ENCODE peak calls at places on chromosomes 3 and 15, in six cellular contexts. One of them, this sample, is unnamed.

GRCh38 chr3:12336099-12336498 is 47.2 kb downstream of the PPARG start:
- DNase-seq in heart left ventricle: no peak
- DNase-seq in erythroblast: no peak
- DNase-seq in CD8-positive, alpha-beta memory T cell: peak; percentile 46
- DNase-seq in naive thymus-derived CD8-positive, alpha-beta T cell: peak; percentile 17
- DNase-seq in colonic mucosa: no peak
- DNase-seq in this sample: no peak

GRCh38 chr3:185900228-185900627 is 37.6 kb downstream of the TRA2B start:
- DNase-seq in heart left ventricle: no peak
- DNase-seq in colonic mucosa: no peak
- DNase-seq in erythroblast: peak; percentile 50
- DNase-seq in CD8-positive, alpha-beta memory T cell: no peak
- DNase-seq in naive thymus-derived CD8-positive, alpha-beta T cell: no peak
- DNase-seq in this sample: no peak

GRCh38 chr3:16671690-16672089 is 66.5 kb upstream of the DAZL start:
- DNase-seq in heart left ventricle: no peak
- DNase-seq in CD8-positive, alpha-beta memory T cell: no peak
- DNase-seq in colonic mucosa: no peak
- DNase-seq in naive thymus-derived CD8-positive, alpha-beta T cell: no peak
- DNase-seq in erythroblast: no peak
- DNase-seq in this sample: no peak

GRCh38 chr3:81749285-81749684 is 12.2 kb downstream of the GBE1 start:
- DNase-seq in erythroblast: no peak
- DNase-seq in naive thymus-derived CD8-positive, alpha-beta T cell: no peak
- DNase-seq in heart left ventricle: no peak
- DNase-seq in colonic mucosa: no peak
- DNase-seq in CD8-positive, alpha-beta memory T cell: no peak
- DNase-seq in this sample: no peak

GRCh38 chr3:102933377-102933776 is 498.6 kb downstream of the ZPLD1 start:
- DNase-seq in heart left ventricle: no peak
- DNase-seq in colonic mucosa: no peak
- DNase-seq in naive thymus-derived CD8-positive, alpha-beta T cell: no peak
- DNase-seq in CD8-positive, alpha-beta memory T cell: no peak
- DNase-seq in erythroblast: no peak
- DNase-seq in this sample: no peak

GRCh38 chr3:41267975-41268640 is 68.8 kb downstream of the CTNNB1 start:
- DNase-seq in heart left ventricle: no peak
- DNase-seq in naive thymus-derived CD8-positive, alpha-beta T cell: no peak
- DNase-seq in erythroblast: peak; percentile 37
- DNase-seq in CD8-positive, alpha-beta memory T cell: no peak
- DNase-seq in colonic mucosa: no peak
- DNase-seq in this sample: no peak

GRCh38 chr3:194300392-194300758 is 50.8 kb downstream of the CPN2 start:
- DNase-seq in erythroblast: no peak
- DNase-seq in colonic mucosa: peak; percentile 49
- DNase-seq in CD8-positive, alpha-beta memory T cell: no peak
- DNase-seq in heart left ventricle: peak; percentile 79
- DNase-seq in naive thymus-derived CD8-positive, alpha-beta T cell: no peak
- DNase-seq in this sample: peak; percentile 62

GRCh38 chr3:183578179-183578578 is 22.7 kb upstream of the KLHL6 start:
- DNase-seq in CD8-positive, alpha-beta memory T cell: no peak
- DNase-seq in naive thymus-derived CD8-positive, alpha-beta T cell: no peak
- DNase-seq in erythroblast: no peak
- DNase-seq in colonic mucosa: no peak
- DNase-seq in heart left ventricle: no peak
- DNase-seq in this sample: no peak

GRCh38 chr3:190614466-190615384 is 100.8 kb downstream of the IL1RAP start:
- DNase-seq in heart left ventricle: no peak
- DNase-seq in CD8-positive, alpha-beta memory T cell: no peak
- DNase-seq in colonic mucosa: no peak
- DNase-seq in naive thymus-derived CD8-positive, alpha-beta T cell: no peak
- DNase-seq in erythroblast: no peak
- DNase-seq in this sample: no peak

GRCh38 chr15:87369269-87369668 is 887.3 kb downstream of the NTRK3 start:
- DNase-seq in CD8-positive, alpha-beta memory T cell: no peak
- DNase-seq in heart left ventricle: no peak
- DNase-seq in colonic mucosa: no peak
- DNase-seq in erythroblast: no peak
- DNase-seq in naive thymus-derived CD8-positive, alpha-beta T cell: no peak
- DNase-seq in this sample: no peak

GRCh38 chr3:31166249-31166885 is 271.9 kb upstream of the GADL1 start:
- DNase-seq in CD8-positive, alpha-beta memory T cell: no peak
- DNase-seq in erythroblast: no peak
- DNase-seq in colonic mucosa: no peak
- DNase-seq in heart left ventricle: no peak
- DNase-seq in naive thymus-derived CD8-positive, alpha-beta T cell: no peak
- DNase-seq in this sample: no peak

GRCh38 chr15:38010390-38010789 is 76.0 kb downstream of the TMCO5A start:
- DNase-seq in CD8-positive, alpha-beta memory T cell: no peak
- DNase-seq in erythroblast: no peak
- DNase-seq in heart left ventricle: no peak
- DNase-seq in colonic mucosa: no peak
- DNase-seq in naive thymus-derived CD8-positive, alpha-beta T cell: no peak
- DNase-seq in this sample: no peak

GRCh38 chr15:44157679-44158078 is 37.4 kb downstream of the FRMD5 start:
- DNase-seq in naive thymus-derived CD8-positive, alpha-beta T cell: no peak
- DNase-seq in CD8-positive, alpha-beta memory T cell: no peak
- DNase-seq in heart left ventricle: no peak
- DNase-seq in erythroblast: no peak
- DNase-seq in colonic mucosa: no peak
- DNase-seq in this sample: no peak

GRCh38 chr3:160485931-160486330 is 36.3 kb upstream of the TRIM59 start:
- DNase-seq in heart left ventricle: no peak
- DNase-seq in naive thymus-derived CD8-positive, alpha-beta T cell: no peak
- DNase-seq in CD8-positive, alpha-beta memory T cell: no peak
- DNase-seq in erythroblast: no peak
- DNase-seq in colonic mucosa: no peak
- DNase-seq in this sample: no peak

GRCh38 chr15:33467816-33468163 is 157.0 kb downstream of the RYR3 start:
- DNase-seq in naive thymus-derived CD8-positive, alpha-beta T cell: no peak
- DNase-seq in CD8-positive, alpha-beta memory T cell: no peak
- DNase-seq in colonic mucosa: no peak
- DNase-seq in heart left ventricle: no peak
- DNase-seq in erythroblast: no peak
- DNase-seq in this sample: no peak

GRCh38 chr3:194422188-194422587 is 23.1 kb upstream of the GP5 start:
- DNase-seq in naive thymus-derived CD8-positive, alpha-beta T cell: no peak
- DNase-seq in CD8-positive, alpha-beta memory T cell: no peak
- DNase-seq in colonic mucosa: no peak
- DNase-seq in erythroblast: no peak
- DNase-seq in heart left ventricle: no peak
- DNase-seq in this sample: no peak

GRCh38 chr3:99892332-99892731 is 74.7 kb downstream of the CMSS1 start:
- DNase-seq in heart left ventricle: no peak
- DNase-seq in colonic mucosa: no peak
- DNase-seq in CD8-positive, alpha-beta memory T cell: no peak
- DNase-seq in erythroblast: no peak
- DNase-seq in naive thymus-derived CD8-positive, alpha-beta T cell: no peak
- DNase-seq in this sample: no peak

GRCh38 chr3:157920804-157921203 is 185.4 kb downstream of the SHOX2 start:
- DNase-seq in naive thymus-derived CD8-positive, alpha-beta T cell: no peak
- DNase-seq in CD8-positive, alpha-beta memory T cell: no peak
- DNase-seq in heart left ventricle: no peak
- DNase-seq in colonic mucosa: no peak
- DNase-seq in erythroblast: no peak
- DNase-seq in this sample: no peak

GRCh38 chr15:80779658-80780415 is 667 bp downstream of the CEMIP start:
- DNase-seq in naive thymus-derived CD8-positive, alpha-beta T cell: no peak
- DNase-seq in colonic mucosa: peak; percentile 33
- DNase-seq in CD8-positive, alpha-beta memory T cell: no peak
- DNase-seq in heart left ventricle: no peak
- DNase-seq in erythroblast: no peak
- DNase-seq in this sample: no peak

GRCh38 chr3:167520656-167521360 is 47.0 kb upstream of the SERPINI2 start:
- DNase-seq in naive thymus-derived CD8-positive, alpha-beta T cell: no peak
- DNase-seq in heart left ventricle: no peak
- DNase-seq in erythroblast: no peak
- DNase-seq in CD8-positive, alpha-beta memory T cell: no peak
- DNase-seq in colonic mucosa: no peak
- DNase-seq in this sample: no peak

GRCh38 chr15:75782926-75783325 is 60.3 kb upstream of the UBE2Q2 start:
- DNase-seq in erythroblast: no peak
- DNase-seq in CD8-positive, alpha-beta memory T cell: no peak
- DNase-seq in colonic mucosa: no peak
- DNase-seq in naive thymus-derived CD8-positive, alpha-beta T cell: no peak
- DNase-seq in heart left ventricle: no peak
- DNase-seq in this sample: no peak

GRCh38 chr3:9105421-9105820 is 142.1 kb upstream of the RAD18 start:
- DNase-seq in erythroblast: no peak
- DNase-seq in heart left ventricle: no peak
- DNase-seq in CD8-positive, alpha-beta memory T cell: no peak
- DNase-seq in colonic mucosa: no peak
- DNase-seq in naive thymus-derived CD8-positive, alpha-beta T cell: no peak
- DNase-seq in this sample: no peak

GRCh38 chr15:39685999-39686613 is 96.5 kb downstream of the FSIP1 start:
- DNase-seq in heart left ventricle: no peak
- DNase-seq in erythroblast: peak; percentile 84
- DNase-seq in colonic mucosa: peak; percentile 54
- DNase-seq in CD8-positive, alpha-beta memory T cell: peak; percentile 26
- DNase-seq in naive thymus-derived CD8-positive, alpha-beta T cell: peak; percentile 12
- DNase-seq in this sample: no peak

GRCh38 chr15:38652998-38653397 is 88.4 kb upstream of the RASGRP1 start:
- DNase-seq in CD8-positive, alpha-beta memory T cell: peak; percentile 92
- DNase-seq in colonic mucosa: peak; percentile 26
- DNase-seq in heart left ventricle: no peak
- DNase-seq in erythroblast: no peak
- DNase-seq in naive thymus-derived CD8-positive, alpha-beta T cell: peak; percentile 87
- DNase-seq in this sample: no peak

GRCh38 chr3:65836047-65836446 is 202.7 kb downstream of the MAGI1 start:
- DNase-seq in CD8-positive, alpha-beta memory T cell: no peak
- DNase-seq in naive thymus-derived CD8-positive, alpha-beta T cell: no peak
- DNase-seq in colonic mucosa: no peak
- DNase-seq in erythroblast: no peak
- DNase-seq in heart left ventricle: no peak
- DNase-seq in this sample: no peak

GRCh38 chr3:14630404-14631100 is 21.0 kb upstream of the CCDC174 start:
- DNase-seq in heart left ventricle: no peak
- DNase-seq in CD8-positive, alpha-beta memory T cell: no peak
- DNase-seq in erythroblast: no peak
- DNase-seq in naive thymus-derived CD8-positive, alpha-beta T cell: no peak
- DNase-seq in colonic mucosa: no peak
- DNase-seq in this sample: no peak

GRCh38 chr3:46998121-46998851 is 18.8 kb downstream of the NBEAL2 start:
- DNase-seq in naive thymus-derived CD8-positive, alpha-beta T cell: peak; percentile 63
- DNase-seq in colonic mucosa: peak; percentile 78
- DNase-seq in CD8-positive, alpha-beta memory T cell: peak; percentile 62
- DNase-seq in erythroblast: peak; percentile 87
- DNase-seq in heart left ventricle: peak; percentile 89
- DNase-seq in this sample: peak; percentile 88

GRCh38 chr3:33317963-33318708 is 40.9 kb downstream of the FBXL2 start:
- DNase-seq in heart left ventricle: no peak
- DNase-seq in CD8-positive, alpha-beta memory T cell: no peak
- DNase-seq in colonic mucosa: no peak
- DNase-seq in naive thymus-derived CD8-positive, alpha-beta T cell: no peak
- DNase-seq in erythroblast: no peak
- DNase-seq in this sample: no peak

GRCh38 chr3:133644768-133645167 is 17.0 kb downstream of the TOPBP1 start:
- DNase-seq in naive thymus-derived CD8-positive, alpha-beta T cell: no peak
- DNase-seq in CD8-positive, alpha-beta memory T cell: no peak
- DNase-seq in erythroblast: peak; percentile 24
- DNase-seq in colonic mucosa: no peak
- DNase-seq in heart left ventricle: no peak
- DNase-seq in this sample: no peak

GRCh38 chr3:143294183-143294582 is 174.6 kb downstream of the CHST2 start:
- DNase-seq in CD8-positive, alpha-beta memory T cell: no peak
- DNase-seq in naive thymus-derived CD8-positive, alpha-beta T cell: no peak
- DNase-seq in erythroblast: no peak
- DNase-seq in heart left ventricle: no peak
- DNase-seq in colonic mucosa: no peak
- DNase-seq in this sample: no peak

This sample was measured in lower lobe of right lung.